ENCODE peak calls at places on chromosomes 1 and 21, in four cellular contexts. B, T, N and F are unnamed samples. For H3K4me1, the result is how much of the 10 kb centered on the place peaks cover.

GRCh38 chr1:172663726-172664125 is 4.8 kb downstream of the FASLG start:
- DNase-seq in T (no peak), B (no peak), N (no peak), F (no peak)

GRCh38 chr1:26593385-26593784 is 63.8 kb downstream of the RPS6KA1 start:
- DNase-seq in T (no peak), B (no peak), N (no peak), F (no peak)

GRCh38 chr1:33397994-33398393 is 32.9 kb downstream of the PHC2 start:
- DNase-seq in B (no peak), N (no peak), T (no peak), F (no peak)

GRCh38 chr1:15168479-15168878 is 14.9 kb downstream of the TMEM51 start:
- DNase-seq in B (no peak), T (no peak), N (peak), F (no peak)

GRCh38 chr1:3779912-3780416 is 7.4 kb downstream of the SMIM1 start:
- DNase-seq in T (no peak), B (no peak), N (no peak), F (no peak)

GRCh38 chr1:150233359-150234308 is 2.3 kb downstream of the ANP32E start:
- DNase-seq in N (peak), B (peak), T (no peak), F (no peak)

GRCh38 chr1:184027751-184028682 is 9.5 kb downstream of the COLGALT2 start:
- DNase-seq in T (no peak), B (no peak), N (no peak), F (no peak)

GRCh38 chr1:101112051-101112770 is 86.6 kb upstream of the DPH5 start:
- DNase-seq in B (no peak), N (no peak), T (peak), F (no peak)

GRCh38 chr1:52503706-52504105 is 49.2 kb downstream of the TUT4 start:
- DNase-seq in N (peak), T (no peak), B (no peak), F (no peak)

DNA sequence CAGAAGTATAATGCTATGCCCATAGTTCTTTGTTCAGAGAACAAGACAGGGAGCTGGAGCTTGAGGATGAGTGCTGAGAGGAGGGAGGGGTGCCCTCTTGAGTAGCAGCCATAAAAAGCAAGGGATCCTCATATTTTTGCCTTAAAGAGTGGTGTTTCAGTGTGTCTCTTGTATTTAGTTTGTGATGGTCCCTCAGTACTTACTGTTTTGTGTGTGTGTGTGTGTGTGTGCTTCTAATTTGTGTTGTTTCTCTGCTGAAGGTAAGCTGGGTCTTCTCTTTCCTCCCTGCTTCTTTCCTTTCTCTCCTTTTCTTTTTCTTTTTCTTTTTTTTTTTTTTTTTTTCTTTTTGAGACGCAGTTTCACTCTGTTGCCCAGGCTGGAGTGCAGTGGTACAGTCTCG is 3.5 kb downstream of the EVA1C start:
- DNase-seq in T (no peak), B (no peak), N (no peak), F (no peak)
- H3K4me1 ChIP-seq in T (under half), B (under half), N (under half), F (half or more)

GRCh38 chr1:85078903-85079302 is 30.6 kb upstream of the MCOLN3 start:
- DNase-seq in T (no peak), B (no peak), N (peak), F (no peak)
- TF ChIP-seq CTCF in T (no peak), B (peak), N (peak), F (no peak)

GRCh38 chr1:229558460-229559335 is at the start of gene ABCB10:
- DNase-seq in B (peak), N (peak), T (peak), F (no peak)
- TF ChIP-seq POLR2A in B (no peak), N (no peak), T (peak), F (no peak)

DNA sequence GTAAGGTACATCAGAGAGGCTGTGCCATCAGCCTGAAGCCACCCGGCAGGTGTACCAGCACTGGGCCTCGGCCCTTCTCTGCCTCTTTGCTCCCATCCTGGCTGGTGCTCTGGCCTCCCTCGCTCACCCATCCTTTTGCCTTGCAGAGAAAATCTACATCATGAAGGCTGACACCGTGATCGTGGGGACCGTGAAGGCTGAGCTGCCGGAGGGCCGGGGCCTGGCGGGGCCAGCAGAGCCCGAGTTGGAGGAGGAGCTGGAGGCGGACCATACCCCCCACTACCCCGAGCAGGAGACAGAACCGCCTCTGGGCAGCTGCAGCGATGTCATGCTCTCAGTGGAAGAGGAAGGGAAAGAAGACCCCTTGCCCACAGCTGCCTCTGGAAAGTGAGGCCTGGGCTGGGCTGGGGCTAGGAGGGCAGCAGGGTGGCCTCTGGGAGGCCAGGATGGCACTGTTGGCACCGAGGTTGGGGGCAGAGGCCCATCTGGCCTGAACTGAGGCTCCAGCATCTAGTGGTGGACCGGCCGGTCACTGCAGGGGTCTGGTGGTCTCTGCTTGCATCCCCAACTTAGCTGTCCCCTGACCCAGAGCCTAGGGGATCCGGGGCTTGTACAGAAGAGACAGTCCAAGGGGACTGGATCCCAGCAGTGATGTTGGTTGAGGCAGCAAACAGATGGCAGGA is 24.5 kb upstream of the TNFRSF1B start:
- DNase-seq in T (peak), B (no peak), N (no peak), F (no peak)
- H3K4me1 ChIP-seq in T (under half), B (under half), N (under half), F (under half)

GRCh38 chr1:41118645-41119044 is 97.1 kb upstream of the SLFNL1 start:
- DNase-seq in B (no peak), N (no peak), T (no peak), F (no peak)

GRCh38 chr1:41122148-41122547 is 100.6 kb upstream of the SLFNL1 start:
- DNase-seq in B (no peak), N (no peak), T (no peak), F (no peak)

DNA sequence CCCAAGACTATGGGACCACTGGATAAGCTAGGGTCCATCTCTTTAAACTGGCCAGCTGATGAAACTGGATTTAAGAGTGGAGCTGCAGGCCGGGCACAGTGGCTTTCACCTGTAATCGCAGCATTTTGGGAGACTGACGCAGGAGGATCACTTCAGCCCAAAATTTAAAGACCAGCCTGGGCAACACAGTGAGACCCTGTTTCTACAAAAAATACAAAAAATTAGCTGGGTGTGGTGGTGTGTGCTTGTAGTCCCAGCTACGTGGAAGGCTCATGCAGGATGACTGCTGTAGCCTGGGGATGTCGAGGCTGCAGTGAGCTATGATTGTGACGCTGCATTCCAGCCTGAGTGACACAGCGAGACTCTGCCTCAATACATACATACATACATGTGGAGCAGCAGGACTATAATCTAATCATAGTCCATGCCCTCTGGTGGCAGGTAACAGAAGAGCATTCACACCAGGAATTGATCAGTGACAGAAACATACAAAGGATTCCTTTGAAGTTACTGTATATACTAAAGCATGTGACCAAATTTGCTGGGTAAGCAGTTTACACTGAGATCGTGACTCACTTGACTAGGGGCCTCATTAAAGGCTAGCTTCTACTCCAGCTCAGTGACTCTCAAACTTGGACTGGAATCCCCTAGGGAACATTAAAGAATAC is 101.5 kb upstream of the SLFNL1 start:
- DNase-seq in T (no peak), N (peak), B (no peak), F (no peak)
- TF ChIP-seq CTCF in T (peak), N (peak), B (peak), F (no peak)